ENCODE peak calls at places on chromosomes 4 and X, in eight cellular contexts. One of them, this sample, is unnamed.
A peak's percentile ranks its signal among the peaks of the same experiment; 100 is the strongest.

GRCh38 chrX:118685393-118685792 is 42.0 kb upstream of the IL13RA1 start:
- DNase-seq in foreskin fibroblast: no peak
- DNase-seq in brain microvascular endothelial cell: no peak
- DNase-seq in lower lobe of right lung: no peak
- DNase-seq in upper lobe of right lung: no peak
- DNase-seq in WERI-Rb-1: no peak
- DNase-seq in activated B cell treated with CpG ODN at 0.5 μM for 24 hours: no peak
- DNase-seq in upper lobe of left lung: no peak
- DNase-seq in this sample: no peak

GRCh38 chr4:80393246-80393969 is 57.9 kb downstream of the CFAP299 start:
- DNase-seq in foreskin fibroblast: peak; percentile 83
- DNase-seq in lower lobe of right lung: no peak
- DNase-seq in upper lobe of right lung: no peak
- DNase-seq in upper lobe of left lung: no peak
- DNase-seq in brain microvascular endothelial cell: peak; percentile 74
- DNase-seq in WERI-Rb-1: no peak
- DNase-seq in activated B cell treated with CpG ODN at 0.5 μM for 24 hours: no peak
- DNase-seq in this sample: peak; percentile 78

GRCh38 chrX:23861215-23861896 is 46.4 kb downstream of the APOO start:
- DNase-seq in brain microvascular endothelial cell: no peak
- DNase-seq in WERI-Rb-1: no peak
- DNase-seq in upper lobe of left lung: no peak
- DNase-seq in activated B cell treated with CpG ODN at 0.5 μM for 24 hours: no peak
- DNase-seq in lower lobe of right lung: no peak
- DNase-seq in foreskin fibroblast: no peak
- DNase-seq in upper lobe of right lung: no peak
- DNase-seq in this sample: no peak

GRCh38 chrX:130173190-130173895 is 1.6 kb downstream of the RAB33A start:
- DNase-seq in foreskin fibroblast: peak; percentile 90
- DNase-seq in activated B cell treated with CpG ODN at 0.5 μM for 24 hours: no peak
- DNase-seq in WERI-Rb-1: no peak
- DNase-seq in upper lobe of right lung: no peak
- DNase-seq in upper lobe of left lung: peak; percentile 38
- DNase-seq in lower lobe of right lung: no peak
- DNase-seq in brain microvascular endothelial cell: peak; percentile 72
- DNase-seq in this sample: peak; percentile 76

GRCh38 chrX:30938295-30938694 is 49.2 kb upstream of the TAB3 start:
- DNase-seq in brain microvascular endothelial cell: no peak
- DNase-seq in foreskin fibroblast: no peak
- DNase-seq in upper lobe of left lung: no peak
- DNase-seq in activated B cell treated with CpG ODN at 0.5 μM for 24 hours: no peak
- DNase-seq in upper lobe of right lung: no peak
- DNase-seq in WERI-Rb-1: no peak
- DNase-seq in lower lobe of right lung: no peak
- DNase-seq in this sample: no peak

GRCh38 chrX:9459349-9459748 is 5.5 kb upstream of the TBL1X start:
- DNase-seq in WERI-Rb-1: no peak
- DNase-seq in upper lobe of right lung: no peak
- DNase-seq in upper lobe of left lung: no peak
- DNase-seq in lower lobe of right lung: no peak
- DNase-seq in activated B cell treated with CpG ODN at 0.5 μM for 24 hours: no peak
- DNase-seq in brain microvascular endothelial cell: no peak
- DNase-seq in foreskin fibroblast: no peak
- DNase-seq in this sample: no peak

GRCh38 chrX:142999209-142999720 is 26.5 kb upstream of the SPANXN4 start:
- DNase-seq in WERI-Rb-1: no peak
- DNase-seq in lower lobe of right lung: no peak
- DNase-seq in upper lobe of right lung: no peak
- DNase-seq in activated B cell treated with CpG ODN at 0.5 μM for 24 hours: no peak
- DNase-seq in foreskin fibroblast: no peak
- DNase-seq in upper lobe of left lung: no peak
- DNase-seq in brain microvascular endothelial cell: no peak
- DNase-seq in this sample: no peak

GRCh38 chr4:88382621-88383020 is 4.0 kb downstream of the HERC6 start:
- DNase-seq in WERI-Rb-1: no peak
- DNase-seq in upper lobe of right lung: no peak
- DNase-seq in activated B cell treated with CpG ODN at 0.5 μM for 24 hours: no peak
- DNase-seq in brain microvascular endothelial cell: no peak
- DNase-seq in upper lobe of left lung: no peak
- DNase-seq in foreskin fibroblast: no peak
- DNase-seq in lower lobe of right lung: no peak
- DNase-seq in this sample: no peak

GRCh38 chrX:29535212-29536162 is 679.9 kb upstream of the MAGEB2 start:
- DNase-seq in upper lobe of right lung: no peak
- DNase-seq in activated B cell treated with CpG ODN at 0.5 μM for 24 hours: no peak
- DNase-seq in WERI-Rb-1: no peak
- DNase-seq in upper lobe of left lung: no peak
- DNase-seq in foreskin fibroblast: peak; percentile 18
- DNase-seq in brain microvascular endothelial cell: no peak
- DNase-seq in lower lobe of right lung: no peak
- DNase-seq in this sample: no peak

GRCh38 chrX:110218591-110218990 is 99.3 kb downstream of the AMMECR1 start:
- DNase-seq in WERI-Rb-1: no peak
- DNase-seq in brain microvascular endothelial cell: no peak
- DNase-seq in upper lobe of right lung: no peak
- DNase-seq in activated B cell treated with CpG ODN at 0.5 μM for 24 hours: no peak
- DNase-seq in foreskin fibroblast: peak; percentile 81
- DNase-seq in lower lobe of right lung: no peak
- DNase-seq in upper lobe of left lung: no peak
- DNase-seq in this sample: no peak

GRCh38 chr4:57053508-57053907 is 56.7 kb downstream of the IGFBP7 start:
- DNase-seq in brain microvascular endothelial cell: peak; percentile 84
- DNase-seq in lower lobe of right lung: no peak
- DNase-seq in upper lobe of right lung: no peak
- DNase-seq in activated B cell treated with CpG ODN at 0.5 μM for 24 hours: no peak
- DNase-seq in foreskin fibroblast: no peak
- DNase-seq in WERI-Rb-1: no peak
- DNase-seq in upper lobe of left lung: no peak
- DNase-seq in this sample: peak; percentile 63

GRCh38 chr4:186445040-186445439 is 110.3 kb downstream of the MTNR1A start:
- DNase-seq in WERI-Rb-1: no peak
- DNase-seq in lower lobe of right lung: no peak
- DNase-seq in upper lobe of right lung: no peak
- DNase-seq in brain microvascular endothelial cell: no peak
- DNase-seq in foreskin fibroblast: no peak
- DNase-seq in activated B cell treated with CpG ODN at 0.5 μM for 24 hours: no peak
- DNase-seq in upper lobe of left lung: no peak
- DNase-seq in this sample: no peak

DNA sequence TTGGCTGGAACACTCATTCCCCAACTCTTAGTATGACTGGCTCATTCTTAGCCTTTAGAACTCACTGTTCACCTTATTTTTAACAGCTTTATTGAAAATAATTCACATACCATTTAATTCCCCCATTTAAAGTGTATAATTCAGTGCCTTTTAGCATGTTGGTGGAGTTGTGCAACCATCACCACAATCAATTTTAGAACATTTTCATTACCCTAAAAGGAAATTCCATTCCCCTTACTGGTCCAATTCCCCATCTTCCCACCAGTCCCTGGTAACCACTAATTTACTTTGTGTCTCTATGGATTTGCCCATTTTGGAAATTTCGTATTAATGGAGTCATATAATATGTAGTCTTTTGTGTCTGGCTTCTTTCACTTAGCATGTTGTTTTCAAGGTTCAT is 19.7 kb downstream of the NHSL2 start:
- DNase-seq in foreskin fibroblast: peak; percentile 41
- DNase-seq in WERI-Rb-1: no peak
- DNase-seq in activated B cell treated with CpG ODN at 0.5 μM for 24 hours: no peak
- DNase-seq in upper lobe of left lung: no peak
- DNase-seq in upper lobe of right lung: no peak
- DNase-seq in brain microvascular endothelial cell: no peak
- DNase-seq in lower lobe of right lung: no peak
- DNase-seq in this sample: no peak
- TF ChIP-seq CTCF in foreskin fibroblast: no peak
- TF ChIP-seq CTCF in WERI-Rb-1: no peak
- TF ChIP-seq CTCF in activated B cell treated with CpG ODN at 0.5 μM for 24 hours: no peak
- TF ChIP-seq CTCF in upper lobe of left lung: no peak
- TF ChIP-seq CTCF in upper lobe of right lung: no peak
- TF ChIP-seq CTCF in brain microvascular endothelial cell: no peak
- TF ChIP-seq CTCF in lower lobe of right lung: no peak
- TF ChIP-seq CTCF in this sample: no peak

GRCh38 chr4:154345359-154345758 is 146.2 kb downstream of the DCHS2 start:
- DNase-seq in upper lobe of left lung: no peak
- DNase-seq in activated B cell treated with CpG ODN at 0.5 μM for 24 hours: no peak
- DNase-seq in upper lobe of right lung: no peak
- DNase-seq in WERI-Rb-1: no peak
- DNase-seq in lower lobe of right lung: no peak
- DNase-seq in brain microvascular endothelial cell: no peak
- DNase-seq in foreskin fibroblast: no peak
- DNase-seq in this sample: no peak

GRCh38 chr4:154341448-154341847 is 150.2 kb downstream of the DCHS2 start:
- DNase-seq in foreskin fibroblast: no peak
- DNase-seq in lower lobe of right lung: no peak
- DNase-seq in brain microvascular endothelial cell: no peak
- DNase-seq in WERI-Rb-1: no peak
- DNase-seq in upper lobe of right lung: no peak
- DNase-seq in upper lobe of left lung: no peak
- DNase-seq in activated B cell treated with CpG ODN at 0.5 μM for 24 hours: no peak
- DNase-seq in this sample: no peak

GRCh38 chr4:154349829-154350228 is 141.8 kb downstream of the DCHS2 start:
- DNase-seq in activated B cell treated with CpG ODN at 0.5 μM for 24 hours: no peak
- DNase-seq in brain microvascular endothelial cell: peak; percentile 6
- DNase-seq in WERI-Rb-1: no peak
- DNase-seq in upper lobe of right lung: no peak
- DNase-seq in upper lobe of left lung: no peak
- DNase-seq in lower lobe of right lung: no peak
- DNase-seq in foreskin fibroblast: peak; percentile 36
- DNase-seq in this sample: no peak

GRCh38 chr4:154348657-154349056 is 142.9 kb downstream of the DCHS2 start:
- DNase-seq in foreskin fibroblast: no peak
- DNase-seq in WERI-Rb-1: no peak
- DNase-seq in brain microvascular endothelial cell: no peak
- DNase-seq in activated B cell treated with CpG ODN at 0.5 μM for 24 hours: no peak
- DNase-seq in upper lobe of right lung: no peak
- DNase-seq in upper lobe of left lung: no peak
- DNase-seq in lower lobe of right lung: no peak
- DNase-seq in this sample: no peak

GRCh38 chr4:154344686-154345085 is 146.9 kb downstream of the DCHS2 start:
- DNase-seq in brain microvascular endothelial cell: no peak
- DNase-seq in WERI-Rb-1: peak; percentile 37
- DNase-seq in activated B cell treated with CpG ODN at 0.5 μM for 24 hours: no peak
- DNase-seq in upper lobe of left lung: no peak
- DNase-seq in lower lobe of right lung: no peak
- DNase-seq in upper lobe of right lung: no peak
- DNase-seq in foreskin fibroblast: no peak
- DNase-seq in this sample: no peak
- TF ChIP-seq CTCF in brain microvascular endothelial cell: no peak
- TF ChIP-seq CTCF in WERI-Rb-1: peak; percentile 55
- TF ChIP-seq CTCF in activated B cell treated with CpG ODN at 0.5 μM for 24 hours: no peak
- TF ChIP-seq CTCF in upper lobe of left lung: no peak
- TF ChIP-seq CTCF in lower lobe of right lung: no peak
- TF ChIP-seq CTCF in upper lobe of right lung: no peak
- TF ChIP-seq CTCF in foreskin fibroblast: no peak
- TF ChIP-seq CTCF in this sample: no peak

GRCh38 chr4:177441061-177441802 is 1.0 kb downstream of the AGA start:
- DNase-seq in brain microvascular endothelial cell: no peak
- DNase-seq in foreskin fibroblast: peak; percentile 58
- DNase-seq in WERI-Rb-1: no peak
- DNase-seq in upper lobe of right lung: no peak
- DNase-seq in lower lobe of right lung: peak; percentile 55
- DNase-seq in activated B cell treated with CpG ODN at 0.5 μM for 24 hours: no peak
- DNase-seq in upper lobe of left lung: peak; percentile 59
- DNase-seq in this sample: no peak
- TF ChIP-seq CTCF in brain microvascular endothelial cell: peak; percentile 13
- TF ChIP-seq CTCF in foreskin fibroblast: no peak
- TF ChIP-seq CTCF in WERI-Rb-1: no peak
- TF ChIP-seq CTCF in upper lobe of right lung: peak; percentile 21
- TF ChIP-seq CTCF in lower lobe of right lung: peak; percentile 14
- TF ChIP-seq CTCF in activated B cell treated with CpG ODN at 0.5 μM for 24 hours: no peak
- TF ChIP-seq CTCF in upper lobe of left lung: no peak
- TF ChIP-seq CTCF in this sample: no peak

DNA sequence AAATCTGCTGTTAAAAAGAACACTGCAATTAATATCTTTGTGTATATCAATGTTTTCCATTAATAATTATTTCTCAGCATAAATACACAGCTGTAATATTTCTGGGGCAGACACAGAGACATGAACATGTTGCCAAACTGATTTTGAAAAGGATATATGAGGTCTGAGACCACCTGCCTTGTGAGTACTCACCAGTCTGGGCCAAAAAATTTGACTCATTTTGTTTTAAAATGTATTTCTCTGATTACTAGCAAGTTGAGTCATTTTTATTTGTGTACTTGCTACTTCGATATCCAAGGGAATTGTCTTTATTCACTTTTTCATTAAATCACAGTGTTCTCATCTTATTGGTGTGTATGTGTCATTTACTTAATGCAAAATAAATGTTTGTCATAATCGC is 8.5 kb upstream of the RAI2 start:
- DNase-seq in activated B cell treated with CpG ODN at 0.5 μM for 24 hours: no peak
- DNase-seq in upper lobe of right lung: no peak
- DNase-seq in lower lobe of right lung: no peak
- DNase-seq in upper lobe of left lung: no peak
- DNase-seq in WERI-Rb-1: no peak
- DNase-seq in foreskin fibroblast: no peak
- DNase-seq in brain microvascular endothelial cell: no peak
- DNase-seq in this sample: no peak
- TF ChIP-seq CTCF in activated B cell treated with CpG ODN at 0.5 μM for 24 hours: no peak
- TF ChIP-seq CTCF in upper lobe of right lung: no peak
- TF ChIP-seq CTCF in lower lobe of right lung: no peak
- TF ChIP-seq CTCF in upper lobe of left lung: no peak
- TF ChIP-seq CTCF in WERI-Rb-1: no peak
- TF ChIP-seq CTCF in foreskin fibroblast: no peak
- TF ChIP-seq CTCF in brain microvascular endothelial cell: no peak
- TF ChIP-seq CTCF in this sample: no peak

GRCh38 chr4:19969492-19969891 is 282.2 kb upstream of the SLIT2 start:
- DNase-seq in foreskin fibroblast: peak; percentile 36
- DNase-seq in lower lobe of right lung: no peak
- DNase-seq in WERI-Rb-1: no peak
- DNase-seq in activated B cell treated with CpG ODN at 0.5 μM for 24 hours: no peak
- DNase-seq in upper lobe of left lung: no peak
- DNase-seq in brain microvascular endothelial cell: no peak
- DNase-seq in upper lobe of right lung: no peak
- DNase-seq in this sample: no peak
- TF ChIP-seq CTCF in foreskin fibroblast: no peak
- TF ChIP-seq CTCF in lower lobe of right lung: no peak
- TF ChIP-seq CTCF in WERI-Rb-1: peak; percentile 19
- TF ChIP-seq CTCF in activated B cell treated with CpG ODN at 0.5 μM for 24 hours: no peak
- TF ChIP-seq CTCF in upper lobe of left lung: no peak
- TF ChIP-seq CTCF in brain microvascular endothelial cell: peak; percentile 61
- TF ChIP-seq CTCF in upper lobe of right lung: no peak
- TF ChIP-seq CTCF in this sample: peak; percentile 62

This sample was measured in HFFc6.